ENCODE peak calls at places on chromosomes 1 and 21, in eight cellular contexts. S is tibial artery; D is activated effector memory CD4-positive, alpha-beta T cell treated with anti-CD3 and anti-CD28 coated beads, Interleukin-2, amount 50 U/mL, for 16 hours; C is naive thymus-derived CD4-positive, alpha-beta T cell; P is effector memory CD8-positive, alpha-beta T cell; F is uterus; N is Daoy; K is neuronal stem cell. L is an unnamed sample.

GRCh38 chr21:25997788-25998611 is 172.6 kb downstream of the APP start:
- DNase-seq in K (peak), D (no peak), P (no peak), F (no peak), S (no peak), C (no peak), N (no peak), L (no peak)

GRCh38 chr21:26117324-26117971 is 53.1 kb downstream of the APP start:
- DNase-seq in F (no peak), C (no peak), S (no peak), D (no peak), P (no peak), K (no peak), N (no peak), L (no peak)

GRCh38 chr1:31843506-31843905 is 27.7 kb upstream of the SPOCD1 start:
- DNase-seq in S (no peak), C (no peak), K (no peak), D (no peak), N (peak), F (no peak), P (no peak), L (no peak)

GRCh38 chr1:74689800-74690696 is 16.5 kb upstream of the ERICH3 start:
- DNase-seq in N (peak), P (peak), D (no peak), C (peak), F (peak), K (peak), S (no peak), L (peak)

GRCh38 chr21:25911730-25912401 is 177.1 kb downstream of the GABPA start:
- DNase-seq in D (no peak), F (no peak), P (no peak), S (no peak), K (no peak), N (no peak), C (no peak), L (no peak)

GRCh38 chr1:231613419-231614349 is 12.9 kb upstream of the DISC1 start:
- DNase-seq in K (no peak), D (peak), C (no peak), N (no peak), F (no peak), S (no peak), P (no peak), L (no peak)

GRCh38 chr1:85202092-85202863 is 1.5 kb upstream of the SYDE2 start:
- DNase-seq in K (no peak), N (no peak), P (no peak), S (no peak), D (no peak), C (no peak), F (no peak), L (no peak)

GRCh38 chr21:41536827-41537103 is 28.8 kb upstream of the TMPRSS2 start:
- DNase-seq in N (no peak), S (no peak), P (no peak), F (no peak), K (no peak), C (no peak), D (no peak), L (no peak)

GRCh38 chr1:12447849-12448312 is 170.1 kb downstream of the DHRS3 start:
- DNase-seq in C (no peak), N (peak), P (no peak), D (no peak), K (no peak), S (no peak), F (no peak), L (no peak)

GRCh38 chr1:108068141-108068540 is 103.2 kb upstream of the VAV3 start:
- DNase-seq in C (no peak), D (no peak), N (no peak), S (no peak), P (no peak), K (no peak), F (no peak), L (no peak)

GRCh38 chr1:9873992-9874391 is 36.1 kb downstream of the CTNNBIP1 start:
- DNase-seq in P (no peak), K (no peak), D (no peak), C (no peak), S (no peak), N (no peak), F (no peak), L (no peak)

GRCh38 chr1:246176126-246177024 is 330.7 kb downstream of the SMYD3 start:
- DNase-seq in N (no peak), P (no peak), D (no peak), C (no peak), K (no peak), S (no peak), F (no peak), L (no peak)

GRCh38 chr1:1687846-1688245 is 4.7 kb downstream of the SLC35E2B start:
- DNase-seq in P (no peak), F (no peak), S (peak), C (no peak), D (no peak), N (no peak), K (no peak), L (no peak)

GRCh38 chr1:245687636-245688535 is 533.1 kb downstream of the KIF26B start:
- DNase-seq in F (no peak), S (no peak), C (no peak), P (no peak), K (no peak), N (no peak), D (peak), L (no peak)

GRCh38 chr21:15065381-15066230 is 806 bp upstream of the NRIP1 start:
- DNase-seq in F (peak), K (peak), C (peak), N (peak), S (peak), P (peak), D (peak), L (peak)

GRCh38 chr21:30152792-30153191 is 13.8 kb downstream of the CLDN17 start:
- DNase-seq in P (no peak), D (no peak), K (no peak), N (no peak), F (no peak), C (no peak), S (no peak), L (no peak)

GRCh38 chr1:160607051-160608032 is 28.0 kb upstream of the CD84 start:
- DNase-seq in D (peak), P (peak), N (peak), S (no peak), C (peak), K (peak), F (no peak), L (peak)

GRCh38 chr1:203480084-203480483 is 4.5 kb downstream of the PRELP start:
- DNase-seq in P (no peak), F (peak), K (no peak), S (no peak), C (no peak), N (no peak), D (no peak), L (no peak)

L was measured in activated T-helper 1 cell treated with anti-CD3 and anti-CD28 coated beads, Interleukin-12 subunit alpha, Interleukin-12 subunit beta, Interleukin-2, Interleukin-4 antibody, amounts not matched to agents 30 ng/mL and 10 ng/mL and 1 ng/mL, durations not matched to agents 14 hours and 24 hours and 36 hours.